ENCODE peak calls at places on chromosomes 1 and 21, in five cellular contexts. T is effector CD8-positive, alpha-beta T cell; K is stimulated activated naive CD8-positive, alpha-beta T cell treated with anti-CD3 and anti-CD28 coated beads, Interleukin-15, Interleukin-2, amounts not matched to agents 100 U/mL and 50 U/mL, for 24 hours; S is EH; J is GM03348. N is an unnamed sample.

GRCh38 chr1:182960046-182960445 is 7.1 kb upstream of the SHCBP1L start:
- DNase-seq in S (no peak), T (no peak), J (no peak), K (no peak), N (no peak)

GRCh38 chr21:26405735-26406361 is 167.2 kb downstream of the CYYR1 start:
- DNase-seq in T (no peak), K (no peak), S (peak), J (peak), N (peak)

GRCh38 chr1:173149887-173150286 is 57.2 kb downstream of the TNFSF4 start:
- DNase-seq in T (no peak), K (no peak), S (peak), J (peak), N (no peak)

GRCh38 chr1:223363856-223364684 is at the start of gene SUSD4:
- DNase-seq in K (peak), T (peak), J (peak), S (peak), N (peak)

GRCh38 chr1:164440222-164440621 is 118.8 kb upstream of the PBX1 start:
- DNase-seq in S (peak), J (peak), K (no peak), T (no peak), N (peak)

GRCh38 chr1:178093150-178093957 is 550 bp upstream of the RASAL2 start:
- DNase-seq in K (peak), J (peak), T (no peak), S (peak), N (peak)

GRCh38 chr1:37825508-37825907 is 17.5 kb upstream of the YRDC start:
- DNase-seq in T (no peak), J (no peak), K (no peak), S (no peak), N (no peak)

GRCh38 chr1:239831577-239832355 is 259.9 kb upstream of the FMN2 start:
- DNase-seq in T (no peak), S (no peak), K (no peak), J (no peak), N (no peak)

GRCh38 chr1:58927026-58927721 is 143.3 kb upstream of the JUN start:
- DNase-seq in S (no peak), T (no peak), K (no peak), J (no peak), N (no peak)

GRCh38 chr21:38531610-38532009 is 33.3 kb upstream of the ERG start:
- DNase-seq in S (peak), T (no peak), J (peak), K (no peak), N (no peak)

GRCh38 chr21:40173833-40174232 is 306.6 kb downstream of the PCP4 start:
- DNase-seq in J (no peak), T (no peak), K (no peak), S (no peak), N (no peak)

GRCh38 chr1:72355899-72356298 is 73.6 kb upstream of the NEGR1 start:
- DNase-seq in T (no peak), J (no peak), S (no peak), K (no peak), N (no peak)

GRCh38 chr1:3283849-3284248 is 170.6 kb upstream of the ARHGEF16 start:
- DNase-seq in T (no peak), J (peak), K (peak), S (peak), N (peak)

GRCh38 chr21:40507978-40508377 is 339.0 kb downstream of the DSCAM start:
- DNase-seq in K (no peak), T (no peak), J (no peak), S (peak), N (no peak)

GRCh38 chr1:220881918-220882891 is 3.0 kb downstream of the HLX start:
- DNase-seq in J (peak), K (no peak), S (peak), T (no peak), N (no peak)

GRCh38 chr1:171794085-171794484 is 12.6 kb downstream of the METTL13 start:
- DNase-seq in T (no peak), K (peak), S (peak), J (peak), N (no peak)

GRCh38 chr1:194114288-194114687 is 927.9 kb upstream of the B3GALT2 start:
- DNase-seq in J (no peak), T (no peak), S (no peak), K (no peak), N (no peak)

GRCh38 chr1:2610036-2610720 is 22.6 kb downstream of the MMEL1 start:
- DNase-seq in J (no peak), S (no peak), T (no peak), K (no peak), N (no peak)

N was measured in Caco-2.